ENCODE peak calls at places on chromosomes 16 and 17, in nine cellular contexts. One of them, this sample, is unnamed.

GRCh38 chr16:47057631-47057996 is 84.1 kb upstream of the DNAJA2 start:
- DNase-seq in globus pallidus: no peak
- DNase-seq in fibroblast of mammary gland: no peak
- DNase-seq in ELF-1: no peak
- DNase-seq in kidney glomerular epithelial cell: no peak
- DNase-seq in neuronal stem cell: no peak
- DNase-seq in activated CD4-positive, CD25-positive, alpha-beta regulatory T cell treated with anti-CD3 and anti-CD28 coated beads, Interleukin-2, amount 50 U/mL, for 16 hours: no peak
- DNase-seq in stromal cell of bone marrow: no peak
- DNase-seq in NCI-H446: no peak
- DNase-seq in this sample: no peak

GRCh38 chr17:32907583-32907982 is 20.4 kb upstream of the TMEM98 start:
- DNase-seq in neuronal stem cell: no peak
- DNase-seq in fibroblast of mammary gland: peak
- DNase-seq in stromal cell of bone marrow: no peak
- DNase-seq in ELF-1: no peak
- DNase-seq in globus pallidus: no peak
- DNase-seq in NCI-H446: no peak
- DNase-seq in activated CD4-positive, CD25-positive, alpha-beta regulatory T cell treated with anti-CD3 and anti-CD28 coated beads, Interleukin-2, amount 50 U/mL, for 16 hours: no peak
- DNase-seq in kidney glomerular epithelial cell: no peak
- DNase-seq in this sample: no peak

GRCh38 chr17:48031966-48032365 is 5.6 kb downstream of the COPZ2 start:
- DNase-seq in kidney glomerular epithelial cell: no peak
- DNase-seq in globus pallidus: no peak
- DNase-seq in stromal cell of bone marrow: no peak
- DNase-seq in activated CD4-positive, CD25-positive, alpha-beta regulatory T cell treated with anti-CD3 and anti-CD28 coated beads, Interleukin-2, amount 50 U/mL, for 16 hours: no peak
- DNase-seq in NCI-H446: no peak
- DNase-seq in fibroblast of mammary gland: no peak
- DNase-seq in ELF-1: no peak
- DNase-seq in neuronal stem cell: no peak
- DNase-seq in this sample: no peak

GRCh38 chr17:78935419-78936323 is 10.5 kb upstream of the TIMP2 start:
- DNase-seq in stromal cell of bone marrow: peak
- DNase-seq in neuronal stem cell: no peak
- DNase-seq in NCI-H446: peak
- DNase-seq in activated CD4-positive, CD25-positive, alpha-beta regulatory T cell treated with anti-CD3 and anti-CD28 coated beads, Interleukin-2, amount 50 U/mL, for 16 hours: no peak
- DNase-seq in globus pallidus: no peak
- DNase-seq in ELF-1: peak
- DNase-seq in fibroblast of mammary gland: peak
- DNase-seq in kidney glomerular epithelial cell: peak
- DNase-seq in this sample: no peak

GRCh38 chr16:61323456-61323855 is 712.8 kb downstream of the CDH8 start:
- DNase-seq in fibroblast of mammary gland: no peak
- DNase-seq in stromal cell of bone marrow: no peak
- DNase-seq in globus pallidus: no peak
- DNase-seq in activated CD4-positive, CD25-positive, alpha-beta regulatory T cell treated with anti-CD3 and anti-CD28 coated beads, Interleukin-2, amount 50 U/mL, for 16 hours: no peak
- DNase-seq in kidney glomerular epithelial cell: no peak
- DNase-seq in NCI-H446: no peak
- DNase-seq in neuronal stem cell: no peak
- DNase-seq in ELF-1: peak
- DNase-seq in this sample: no peak

GRCh38 chr16:47687694-47688093 is 226.6 kb downstream of the PHKB start:
- DNase-seq in neuronal stem cell: no peak
- DNase-seq in NCI-H446: no peak
- DNase-seq in globus pallidus: no peak
- DNase-seq in fibroblast of mammary gland: peak
- DNase-seq in ELF-1: no peak
- DNase-seq in stromal cell of bone marrow: no peak
- DNase-seq in kidney glomerular epithelial cell: no peak
- DNase-seq in activated CD4-positive, CD25-positive, alpha-beta regulatory T cell treated with anti-CD3 and anti-CD28 coated beads, Interleukin-2, amount 50 U/mL, for 16 hours: no peak
- DNase-seq in this sample: no peak

GRCh38 chr17:58276423-58276822 is 4.3 kb downstream of the MPO start:
- DNase-seq in NCI-H446: no peak
- DNase-seq in kidney glomerular epithelial cell: no peak
- DNase-seq in fibroblast of mammary gland: no peak
- DNase-seq in neuronal stem cell: no peak
- DNase-seq in stromal cell of bone marrow: no peak
- DNase-seq in ELF-1: peak
- DNase-seq in activated CD4-positive, CD25-positive, alpha-beta regulatory T cell treated with anti-CD3 and anti-CD28 coated beads, Interleukin-2, amount 50 U/mL, for 16 hours: no peak
- DNase-seq in globus pallidus: no peak
- DNase-seq in this sample: peak

GRCh38 chr17:55852734-55853133 is 101.9 kb downstream of the PCTP start:
- DNase-seq in neuronal stem cell: no peak
- DNase-seq in stromal cell of bone marrow: no peak
- DNase-seq in fibroblast of mammary gland: no peak
- DNase-seq in globus pallidus: no peak
- DNase-seq in ELF-1: no peak
- DNase-seq in kidney glomerular epithelial cell: no peak
- DNase-seq in activated CD4-positive, CD25-positive, alpha-beta regulatory T cell treated with anti-CD3 and anti-CD28 coated beads, Interleukin-2, amount 50 U/mL, for 16 hours: no peak
- DNase-seq in NCI-H446: no peak
- DNase-seq in this sample: no peak

GRCh38 chr17:43479948-43480347 is 3.8 kb upstream of the DHX8 start:
- DNase-seq in fibroblast of mammary gland: no peak
- DNase-seq in activated CD4-positive, CD25-positive, alpha-beta regulatory T cell treated with anti-CD3 and anti-CD28 coated beads, Interleukin-2, amount 50 U/mL, for 16 hours: no peak
- DNase-seq in kidney glomerular epithelial cell: no peak
- DNase-seq in globus pallidus: no peak
- DNase-seq in NCI-H446: no peak
- DNase-seq in neuronal stem cell: no peak
- DNase-seq in stromal cell of bone marrow: no peak
- DNase-seq in ELF-1: peak
- DNase-seq in this sample: no peak

GRCh38 chr17:48615212-48615962 is at the start of gene HOXB8:
- DNase-seq in globus pallidus: no peak
- DNase-seq in neuronal stem cell: no peak
- DNase-seq in stromal cell of bone marrow: no peak
- DNase-seq in fibroblast of mammary gland: no peak
- DNase-seq in kidney glomerular epithelial cell: no peak
- DNase-seq in NCI-H446: no peak
- DNase-seq in ELF-1: no peak
- DNase-seq in activated CD4-positive, CD25-positive, alpha-beta regulatory T cell treated with anti-CD3 and anti-CD28 coated beads, Interleukin-2, amount 50 U/mL, for 16 hours: no peak
- DNase-seq in this sample: no peak

GRCh38 chr17:36661047-36661666 is 59.8 kb downstream of the MRM1 start:
- DNase-seq in NCI-H446: no peak
- DNase-seq in fibroblast of mammary gland: no peak
- DNase-seq in stromal cell of bone marrow: no peak
- DNase-seq in neuronal stem cell: no peak
- DNase-seq in ELF-1: no peak
- DNase-seq in kidney glomerular epithelial cell: no peak
- DNase-seq in activated CD4-positive, CD25-positive, alpha-beta regulatory T cell treated with anti-CD3 and anti-CD28 coated beads, Interleukin-2, amount 50 U/mL, for 16 hours: no peak
- DNase-seq in globus pallidus: no peak
- DNase-seq in this sample: no peak

GRCh38 chr16:88783391-88784073 is 1.5 kb downstream of the PIEZO1 start:
- DNase-seq in neuronal stem cell: no peak
- DNase-seq in NCI-H446: peak
- DNase-seq in stromal cell of bone marrow: no peak
- DNase-seq in fibroblast of mammary gland: no peak
- DNase-seq in kidney glomerular epithelial cell: peak
- DNase-seq in ELF-1: no peak
- DNase-seq in globus pallidus: peak
- DNase-seq in activated CD4-positive, CD25-positive, alpha-beta regulatory T cell treated with anti-CD3 and anti-CD28 coated beads, Interleukin-2, amount 50 U/mL, for 16 hours: no peak
- DNase-seq in this sample: no peak

GRCh38 chr16:83856846-83857245 is 42.1 kb upstream of the MLYCD start:
- DNase-seq in activated CD4-positive, CD25-positive, alpha-beta regulatory T cell treated with anti-CD3 and anti-CD28 coated beads, Interleukin-2, amount 50 U/mL, for 16 hours: no peak
- DNase-seq in neuronal stem cell: no peak
- DNase-seq in stromal cell of bone marrow: no peak
- DNase-seq in fibroblast of mammary gland: no peak
- DNase-seq in kidney glomerular epithelial cell: no peak
- DNase-seq in NCI-H446: no peak
- DNase-seq in ELF-1: no peak
- DNase-seq in globus pallidus: no peak
- DNase-seq in this sample: no peak

GRCh38 chr17:49554694-49555494 is 20.8 kb upstream of the NXPH3 start:
- DNase-seq in activated CD4-positive, CD25-positive, alpha-beta regulatory T cell treated with anti-CD3 and anti-CD28 coated beads, Interleukin-2, amount 50 U/mL, for 16 hours: no peak
- DNase-seq in NCI-H446: no peak
- DNase-seq in fibroblast of mammary gland: no peak
- DNase-seq in stromal cell of bone marrow: no peak
- DNase-seq in ELF-1: no peak
- DNase-seq in kidney glomerular epithelial cell: no peak
- DNase-seq in neuronal stem cell: no peak
- DNase-seq in globus pallidus: no peak
- DNase-seq in this sample: peak

GRCh38 chr16:87686697-87687570 is 78.9 kb downstream of the KLHDC4 start:
- DNase-seq in ELF-1: no peak
- DNase-seq in kidney glomerular epithelial cell: no peak
- DNase-seq in activated CD4-positive, CD25-positive, alpha-beta regulatory T cell treated with anti-CD3 and anti-CD28 coated beads, Interleukin-2, amount 50 U/mL, for 16 hours: no peak
- DNase-seq in neuronal stem cell: no peak
- DNase-seq in stromal cell of bone marrow: no peak
- DNase-seq in globus pallidus: no peak
- DNase-seq in fibroblast of mammary gland: peak
- DNase-seq in NCI-H446: no peak
- DNase-seq in this sample: no peak

GRCh38 chr17:13002761-13003453 is 14.9 kb downstream of the ELAC2 start:
- DNase-seq in ELF-1: peak
- DNase-seq in stromal cell of bone marrow: peak
- DNase-seq in globus pallidus: peak
- DNase-seq in activated CD4-positive, CD25-positive, alpha-beta regulatory T cell treated with anti-CD3 and anti-CD28 coated beads, Interleukin-2, amount 50 U/mL, for 16 hours: no peak
- DNase-seq in neuronal stem cell: peak
- DNase-seq in kidney glomerular epithelial cell: peak
- DNase-seq in fibroblast of mammary gland: peak
- DNase-seq in NCI-H446: peak
- DNase-seq in this sample: peak

GRCh38 chr17:83115202-83115651 is 35.8 kb downstream of the METRNL start:
- DNase-seq in stromal cell of bone marrow: no peak
- DNase-seq in globus pallidus: no peak
- DNase-seq in ELF-1: no peak
- DNase-seq in NCI-H446: no peak
- DNase-seq in fibroblast of mammary gland: no peak
- DNase-seq in kidney glomerular epithelial cell: no peak
- DNase-seq in neuronal stem cell: no peak
- DNase-seq in activated CD4-positive, CD25-positive, alpha-beta regulatory T cell treated with anti-CD3 and anti-CD28 coated beads, Interleukin-2, amount 50 U/mL, for 16 hours: no peak
- DNase-seq in this sample: no peak

GRCh38 chr17:21250719-21251305 is 2.4 kb downstream of the NATD1 start:
- DNase-seq in fibroblast of mammary gland: no peak
- DNase-seq in neuronal stem cell: no peak
- DNase-seq in stromal cell of bone marrow: no peak
- DNase-seq in NCI-H446: no peak
- DNase-seq in globus pallidus: no peak
- DNase-seq in activated CD4-positive, CD25-positive, alpha-beta regulatory T cell treated with anti-CD3 and anti-CD28 coated beads, Interleukin-2, amount 50 U/mL, for 16 hours: no peak
- DNase-seq in ELF-1: peak
- DNase-seq in kidney glomerular epithelial cell: no peak
- DNase-seq in this sample: no peak